ENCODE peak calls at places on chromosome 19, in four cellular contexts. One of them, this sample, is unnamed.

GRCh38 chr19:4386038-4386782 is 14.1 kb downstream of the SH3GL1 start:
- DNase-seq in WTC11: no peak
- DNase-seq in K562: no peak
- DNase-seq in HepG2: no peak
- DNase-seq in this sample: no peak

GRCh38 chr19:12769689-12770088 is 5.7 kb downstream of the HOOK2 start:
- DNase-seq in WTC11: peak; percentile 85
- DNase-seq in K562: no peak
- DNase-seq in HepG2: no peak
- DNase-seq in this sample: no peak

GRCh38 chr19:56111601-56112312 is 9.3 kb downstream of the ZNF787 start:
- DNase-seq in WTC11: no peak
- DNase-seq in K562: no peak
- DNase-seq in HepG2: peak; percentile 45
- DNase-seq in this sample: no peak

GRCh38 chr19:11496391-11497163 is 9.1 kb downstream of the ZNF653 start:
- DNase-seq in WTC11: peak; percentile 91
- DNase-seq in K562: peak; percentile 88
- DNase-seq in HepG2: peak; percentile 62
- DNase-seq in this sample: no peak

GRCh38 chr19:42122691-42123607 is 9.3 kb downstream of the POU2F2 start:
- DNase-seq in WTC11: no peak
- DNase-seq in K562: no peak
- DNase-seq in HepG2: no peak
- DNase-seq in this sample: peak; percentile 68

GRCh38 chr19:39792999-39793546 is 14.4 kb downstream of the LEUTX start:
- DNase-seq in WTC11: peak; percentile 85
- DNase-seq in K562: peak; percentile 86
- DNase-seq in HepG2: peak; percentile 54
- DNase-seq in this sample: peak; percentile 40

GRCh38 chr19:2534374-2535050 is 58.6 kb downstream of the GADD45B start:
- DNase-seq in WTC11: no peak
- DNase-seq in K562: no peak
- DNase-seq in HepG2: no peak
- DNase-seq in this sample: no peak

GRCh38 chr19:41479757-41480191 is 36.8 kb downstream of the ERICH4 start:
- DNase-seq in WTC11: no peak
- DNase-seq in K562: peak; percentile 34
- DNase-seq in HepG2: no peak
- DNase-seq in this sample: no peak

GRCh38 chr19:29084266-29084665 is 128.7 kb downstream of the UQCRFS1 start:
- DNase-seq in WTC11: peak; percentile 63
- DNase-seq in K562: peak; percentile 53
- DNase-seq in HepG2: no peak
- DNase-seq in this sample: no peak

GRCh38 chr19:19232231-19232630 is 20.5 kb downstream of the NCAN start:
- DNase-seq in WTC11: no peak
- DNase-seq in K562: no peak
- DNase-seq in HepG2: no peak
- DNase-seq in this sample: no peak

GRCh38 chr19:55986487-55986886 is at the start of gene NLRP5:
- DNase-seq in WTC11: no peak
- DNase-seq in K562: no peak
- DNase-seq in HepG2: no peak
- DNase-seq in this sample: no peak

GRCh38 chr19:48203227-48203793 is 32.8 kb downstream of the ZSWIM9 start:
- DNase-seq in WTC11: no peak
- DNase-seq in K562: no peak
- DNase-seq in HepG2: no peak
- DNase-seq in this sample: no peak

GRCh38 chr19:6026390-6026897 is 48.5 kb upstream of the RANBP3 start:
- DNase-seq in WTC11: no peak
- DNase-seq in K562: no peak
- DNase-seq in HepG2: no peak
- DNase-seq in this sample: no peak

GRCh38 chr19:10835089-10835753 is 791 bp downstream of the TMED1 start:
- DNase-seq in WTC11: no peak
- DNase-seq in K562: peak; percentile 99
- DNase-seq in HepG2: no peak
- DNase-seq in this sample: no peak

GRCh38 chr19:16368385-16369305 is 44.0 kb downstream of the KLF2 start:
- DNase-seq in WTC11: no peak
- DNase-seq in K562: no peak
- DNase-seq in HepG2: peak; percentile 18
- DNase-seq in this sample: no peak

GRCh38 chr19:16371540-16371986 is 46.9 kb downstream of the KLF2 start:
- DNase-seq in WTC11: no peak
- DNase-seq in K562: peak; percentile 80
- DNase-seq in HepG2: no peak
- DNase-seq in this sample: peak; percentile 79

GRCh38 chr19:16370671-16371391 is 46.2 kb downstream of the KLF2 start:
- DNase-seq in WTC11: no peak
- DNase-seq in K562: no peak
- DNase-seq in HepG2: no peak
- DNase-seq in this sample: no peak

GRCh38 chr19:16369306-16369663 is 44.7 kb downstream of the KLF2 start:
- DNase-seq in WTC11: no peak
- DNase-seq in K562: no peak
- DNase-seq in HepG2: no peak
- DNase-seq in this sample: no peak

DNA sequence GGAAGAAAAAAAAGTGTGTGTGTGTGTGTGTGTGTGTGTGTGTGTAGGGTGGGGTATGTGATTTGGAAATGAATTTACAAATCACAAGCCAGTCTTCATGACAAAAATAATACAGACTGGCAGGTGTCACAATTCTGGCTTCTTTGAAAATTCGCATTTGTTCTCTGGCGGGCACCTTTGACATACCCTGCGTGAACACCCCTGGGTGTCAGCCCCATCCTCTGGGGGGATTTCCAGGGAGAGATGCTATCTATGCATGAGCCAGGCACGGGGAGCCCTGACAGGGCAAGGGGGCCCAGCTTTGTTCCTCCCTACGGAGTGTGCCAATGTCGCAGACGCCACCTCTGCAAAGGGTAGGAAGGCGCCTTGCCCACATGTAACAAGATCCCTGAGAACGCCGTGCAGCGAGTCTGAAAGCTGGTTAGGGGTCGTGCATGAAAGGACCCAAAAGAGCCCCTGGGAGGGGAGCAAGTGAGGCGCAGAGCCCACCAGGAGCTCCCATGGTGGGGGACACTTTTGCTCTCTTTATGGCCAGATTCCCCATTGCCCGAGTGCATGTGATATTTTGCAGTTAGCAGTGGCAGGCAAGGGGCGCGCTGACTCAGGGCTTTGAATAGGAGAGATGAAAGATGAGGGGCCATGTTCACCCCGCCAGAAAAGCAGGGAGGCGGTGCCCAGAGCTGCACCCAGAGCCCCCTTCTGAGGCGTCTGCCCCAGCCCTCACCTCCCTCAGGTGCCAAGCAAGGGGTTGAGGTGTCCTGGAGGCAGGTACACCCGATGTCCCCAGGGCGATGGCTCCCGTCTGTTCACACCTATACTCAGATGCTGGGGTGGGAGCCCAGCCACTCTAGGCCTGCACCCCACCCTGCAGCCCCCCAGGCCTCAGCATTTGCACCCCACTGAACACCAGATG is 45.3 kb downstream of the KLF2 start:
- DNase-seq in WTC11: no peak
- DNase-seq in K562: no peak
- DNase-seq in HepG2: no peak
- DNase-seq in this sample: no peak
- TF ChIP-seq CREM in WTC11: no peak
- TF ChIP-seq CREM in K562: no peak
- TF ChIP-seq CREM in HepG2: no peak
- TF ChIP-seq CREM in this sample: no peak

GRCh38 chr19:611506-611869 is 21.8 kb downstream of the HCN2 start:
- DNase-seq in WTC11: no peak
- DNase-seq in K562: no peak
- DNase-seq in HepG2: no peak
- DNase-seq in this sample: no peak
- TF ChIP-seq CREM in WTC11: no peak
- TF ChIP-seq CREM in K562: no peak
- TF ChIP-seq CREM in HepG2: no peak
- TF ChIP-seq CREM in this sample: no peak

GRCh38 chr19:862529-863304 is 3.3 kb downstream of the CFD start:
- DNase-seq in WTC11: peak; percentile 94
- DNase-seq in K562: peak; percentile 90
- DNase-seq in HepG2: no peak
- DNase-seq in this sample: peak; percentile 12

GRCh38 chr19:860481-861098 is 1.1 kb downstream of the CFD start:
- DNase-seq in WTC11: peak; percentile 60
- DNase-seq in K562: peak; percentile 94
- DNase-seq in HepG2: peak; percentile 53
- DNase-seq in this sample: no peak

GRCh38 chr19:863305-863620 is 3.8 kb downstream of the CFD start:
- DNase-seq in WTC11: no peak
- DNase-seq in K562: no peak
- DNase-seq in HepG2: no peak
- DNase-seq in this sample: no peak

GRCh38 chr19:861099-861755 is 1.8 kb downstream of the CFD start:
- DNase-seq in WTC11: no peak
- DNase-seq in K562: no peak
- DNase-seq in HepG2: no peak
- DNase-seq in this sample: no peak

GRCh38 chr19:861756-862528 is 2.5 kb downstream of the CFD start:
- DNase-seq in WTC11: peak; percentile 96
- DNase-seq in K562: peak; percentile 98
- DNase-seq in HepG2: peak; percentile 41
- DNase-seq in this sample: no peak
- TF ChIP-seq CREM in WTC11: no peak
- TF ChIP-seq CREM in K562: peak; percentile 72
- TF ChIP-seq CREM in HepG2: no peak
- TF ChIP-seq CREM in this sample: no peak

DNA sequence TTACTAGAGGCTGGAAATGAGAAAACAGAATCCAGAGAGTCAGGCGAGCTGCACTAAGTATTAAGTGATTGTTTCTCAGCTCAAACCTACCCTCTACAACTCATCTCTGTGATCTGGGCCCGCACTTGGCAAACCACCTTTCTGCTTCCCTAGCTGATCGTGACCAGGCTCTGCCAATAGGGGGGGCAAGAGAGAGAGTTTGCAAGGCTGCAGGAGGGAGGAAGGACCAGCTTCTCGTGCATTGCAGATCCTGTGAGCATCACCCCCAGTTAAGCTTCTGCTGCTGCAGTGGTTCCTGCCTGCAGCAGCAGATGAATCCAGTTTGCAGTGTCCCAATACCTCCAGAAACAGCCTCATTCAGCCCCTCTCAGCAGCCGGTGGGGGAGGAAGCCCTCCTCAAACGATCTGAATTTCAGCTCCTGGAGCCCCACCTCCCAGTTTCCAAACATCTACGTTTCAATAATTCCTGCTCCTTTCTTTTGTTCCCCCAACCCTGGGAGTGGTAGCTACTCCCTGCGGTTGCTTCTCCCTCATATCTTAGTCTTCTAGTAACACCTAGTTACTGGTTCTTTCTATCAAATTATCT is 20.0 kb downstream of the XRCC1 start:
- DNase-seq in WTC11: peak; percentile 92
- DNase-seq in K562: peak; percentile 76
- DNase-seq in HepG2: peak; percentile 62
- DNase-seq in this sample: no peak
- TF ChIP-seq CREM in WTC11: no peak
- TF ChIP-seq CREM in K562: peak; percentile 43
- TF ChIP-seq CREM in HepG2: no peak
- TF ChIP-seq CREM in this sample: no peak

DNA sequence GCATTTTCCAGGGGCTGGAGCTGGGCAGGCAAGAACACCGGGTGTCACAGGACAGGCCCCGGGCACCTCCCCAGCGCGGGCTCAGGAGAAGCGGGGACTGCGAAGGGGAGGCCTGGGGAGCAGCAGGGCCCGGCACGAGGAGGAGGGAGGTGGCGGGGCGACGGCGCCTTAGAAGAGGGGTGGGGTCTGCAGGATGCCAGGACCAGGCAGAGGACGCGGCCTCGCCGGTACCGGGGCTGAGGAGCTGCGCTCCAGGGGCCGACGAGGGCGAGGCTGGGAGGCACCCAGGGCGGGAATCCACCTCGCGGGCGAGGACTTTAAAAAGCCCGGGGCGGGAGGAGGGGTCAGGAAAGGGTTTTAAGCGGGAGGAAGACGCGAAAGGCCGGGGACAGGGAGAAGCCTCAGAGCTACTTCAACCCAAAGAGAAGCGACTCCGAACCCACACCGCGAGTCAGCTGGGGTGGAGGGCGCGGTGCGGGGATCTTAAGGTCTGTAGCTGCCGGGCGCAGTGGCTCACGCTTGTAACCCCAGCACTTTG is 665 bp downstream of the ZNF347 start:
- DNase-seq in WTC11: peak; percentile 52
- DNase-seq in K562: peak; percentile 21
- DNase-seq in HepG2: no peak
- DNase-seq in this sample: no peak
- TF ChIP-seq CREM in WTC11: no peak
- TF ChIP-seq CREM in K562: no peak
- TF ChIP-seq CREM in HepG2: no peak
- TF ChIP-seq CREM in this sample: no peak

DNA sequence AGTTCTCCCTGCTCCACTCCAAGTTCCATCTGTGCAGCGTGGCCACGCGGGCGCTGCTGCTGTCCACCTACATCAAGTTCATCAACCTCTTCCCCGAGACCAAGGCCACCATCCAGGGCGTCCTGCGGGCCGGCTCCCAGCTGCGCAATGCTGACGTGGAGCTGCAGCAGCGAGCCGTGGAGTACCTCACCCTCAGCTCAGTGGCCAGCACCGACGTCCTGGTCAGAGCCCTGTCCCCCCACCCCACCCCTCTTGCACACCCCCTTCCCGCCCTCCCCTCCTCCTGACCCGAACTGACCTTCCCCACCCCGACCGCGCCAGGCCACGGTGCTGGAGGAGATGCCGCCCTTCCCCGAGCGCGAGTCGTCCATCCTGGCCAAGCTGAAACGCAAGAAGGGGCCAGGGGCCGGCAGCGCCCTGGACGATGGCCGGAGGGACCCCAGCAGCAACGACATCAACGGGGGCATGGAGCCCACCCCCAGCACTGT is 11.6 kb downstream of the FUZ start:
- DNase-seq in WTC11: no peak
- DNase-seq in K562: no peak
- DNase-seq in HepG2: no peak
- DNase-seq in this sample: no peak
- TF ChIP-seq CREM in WTC11: no peak
- TF ChIP-seq CREM in K562: no peak
- TF ChIP-seq CREM in HepG2: no peak
- TF ChIP-seq CREM in this sample: no peak

This sample was measured in GM12878.